ENCODE peak calls at places on chromosomes 4 and X, in eight cellular contexts. U, P, W, N, Y, A, H and T are unnamed samples.

GRCh38 chrX:70139736-70140135 is 6.5 kb downstream of the IGBP1 start:
- DNase-seq in U (no peak), P (no peak), W (no peak), N (no peak), Y (no peak), A (no peak), H (no peak), T (no peak)

GRCh38 chr4:168509786-168510185 is 12.9 kb downstream of the PALLD start:
- DNase-seq in U (no peak), P (no peak), W (no peak), N (no peak), Y (no peak), A (no peak), H (no peak), T (no peak)

GRCh38 chr4:11397146-11397545 is 31.5 kb downstream of the HS3ST1 start:
- DNase-seq in U (no peak), P (no peak), W (peak), N (no peak), Y (no peak), A (no peak), H (no peak), T (no peak)

GRCh38 chr4:766559-767283 is 59.2 kb downstream of the CPLX1 start:
- DNase-seq in U (peak), P (no peak), W (no peak), N (no peak), Y (no peak), A (no peak), H (no peak), T (no peak)

GRCh38 chr4:82784615-82785247 is 13.9 kb downstream of the SCD5 start:
- DNase-seq in U (no peak), P (no peak), W (no peak), N (no peak), Y (no peak), A (no peak), H (no peak), T (no peak)

GRCh38 chr4:123671633-123672404 is 275.2 kb downstream of the SPRY1 start:
- DNase-seq in U (no peak), P (no peak), W (no peak), N (no peak), Y (no peak), A (no peak), H (no peak), T (no peak)

GRCh38 chr4:186901850-186902249 is 178.2 kb upstream of the FAT1 start:
- DNase-seq in U (no peak), P (no peak), W (no peak), N (no peak), Y (no peak), A (no peak), H (no peak), T (no peak)

GRCh38 chr4:87896020-87896621 is 63.4 kb downstream of the MEPE start:
- DNase-seq in U (peak), P (no peak), W (peak), N (peak), Y (no peak), A (no peak), H (no peak), T (no peak)

GRCh38 chr4:96833831-96834230 is 993.9 kb downstream of the PDHA2 start:
- DNase-seq in U (no peak), P (no peak), W (no peak), N (no peak), Y (no peak), A (no peak), H (no peak), T (no peak)

GRCh38 chr4:122668241-122668640 is 47.4 kb upstream of the IL21 start:
- DNase-seq in U (no peak), P (no peak), W (no peak), N (no peak), Y (no peak), A (no peak), H (no peak), T (no peak)

GRCh38 chrX:63889001-63889400 is 104.0 kb upstream of the ARHGEF9 start:
- DNase-seq in U (no peak), P (no peak), W (no peak), N (peak), Y (no peak), A (no peak), H (no peak), T (no peak)

GRCh38 chr4:128061566-128062536 is 739 bp downstream of the LARP1B start:
- DNase-seq in U (peak), P (peak), W (peak), N (no peak), Y (peak), A (peak), H (peak), T (peak)

GRCh38 chrX:129600981-129601424 is 53.8 kb downstream of the APLN start:
- DNase-seq in U (peak), P (no peak), W (no peak), N (no peak), Y (no peak), A (no peak), H (no peak), T (no peak)

DNA sequence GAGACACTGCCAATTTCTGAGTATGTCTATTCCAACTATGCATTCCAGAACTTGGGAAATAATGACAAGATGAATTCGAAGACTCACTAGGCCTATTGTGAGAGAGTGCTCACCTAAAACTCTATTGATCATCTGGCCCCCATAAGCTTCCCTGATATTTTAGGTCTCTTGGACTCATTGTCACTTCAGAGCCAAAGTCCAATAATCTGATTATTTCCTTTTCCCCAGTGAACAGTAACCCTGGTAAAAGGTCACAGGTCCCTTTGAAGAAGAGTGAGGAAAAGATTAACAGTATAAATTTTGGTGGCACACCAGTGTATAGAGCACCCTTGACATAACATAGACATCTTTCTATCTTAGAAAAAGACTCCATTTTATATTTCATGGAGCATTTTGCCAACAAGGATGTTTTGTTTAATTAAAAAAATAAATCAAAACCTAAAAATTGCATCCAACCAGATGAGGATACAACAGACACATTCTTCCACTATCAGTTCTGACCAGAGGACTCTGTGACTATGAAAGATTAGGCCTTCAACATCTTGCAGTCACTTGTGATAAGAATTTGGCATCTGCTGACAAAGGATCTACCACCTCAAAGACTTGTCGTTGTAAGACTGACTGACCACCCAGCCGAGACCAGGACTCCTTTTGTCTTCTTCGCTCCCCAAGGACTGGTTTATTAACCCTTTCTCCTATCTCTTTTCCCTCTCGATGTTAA is 191.9 kb downstream of the MAB21L2 start:
- DNase-seq in U (no peak), P (no peak), W (no peak), N (no peak), Y (no peak), A (no peak), H (no peak), T (no peak)
- TF ChIP-seq POLR2AphosphoS5 in U (no peak), P (no peak), W (no peak), N (no peak), Y (no peak), A (no peak), H (no peak), T (no peak)

DNA sequence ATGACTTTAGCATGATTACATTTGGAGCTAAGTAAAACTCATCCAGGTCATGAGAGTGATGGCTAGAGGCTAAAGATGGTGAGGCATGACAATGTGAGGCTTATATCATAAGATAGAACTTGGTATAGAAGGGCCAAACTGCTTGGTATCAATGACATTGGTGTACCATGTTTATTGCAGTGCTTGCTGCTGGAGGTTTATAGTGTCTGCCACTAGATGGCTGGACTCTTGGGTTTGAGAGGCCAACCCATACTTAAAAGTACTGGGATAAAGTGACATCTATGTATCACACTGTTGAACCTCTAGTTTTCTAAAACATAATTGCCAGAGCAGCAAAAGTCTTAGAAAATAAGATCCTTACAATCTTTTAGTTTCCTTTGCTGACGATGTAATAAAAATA is 83.0 kb upstream of the TACR3 start:
- DNase-seq in U (peak), P (no peak), W (no peak), N (no peak), Y (no peak), A (no peak), H (no peak), T (no peak)
- TF ChIP-seq CTCF in U (peak), P (no peak), W (peak), N (no peak), Y (no peak), A (no peak), H (no peak), T (no peak)

DNA sequence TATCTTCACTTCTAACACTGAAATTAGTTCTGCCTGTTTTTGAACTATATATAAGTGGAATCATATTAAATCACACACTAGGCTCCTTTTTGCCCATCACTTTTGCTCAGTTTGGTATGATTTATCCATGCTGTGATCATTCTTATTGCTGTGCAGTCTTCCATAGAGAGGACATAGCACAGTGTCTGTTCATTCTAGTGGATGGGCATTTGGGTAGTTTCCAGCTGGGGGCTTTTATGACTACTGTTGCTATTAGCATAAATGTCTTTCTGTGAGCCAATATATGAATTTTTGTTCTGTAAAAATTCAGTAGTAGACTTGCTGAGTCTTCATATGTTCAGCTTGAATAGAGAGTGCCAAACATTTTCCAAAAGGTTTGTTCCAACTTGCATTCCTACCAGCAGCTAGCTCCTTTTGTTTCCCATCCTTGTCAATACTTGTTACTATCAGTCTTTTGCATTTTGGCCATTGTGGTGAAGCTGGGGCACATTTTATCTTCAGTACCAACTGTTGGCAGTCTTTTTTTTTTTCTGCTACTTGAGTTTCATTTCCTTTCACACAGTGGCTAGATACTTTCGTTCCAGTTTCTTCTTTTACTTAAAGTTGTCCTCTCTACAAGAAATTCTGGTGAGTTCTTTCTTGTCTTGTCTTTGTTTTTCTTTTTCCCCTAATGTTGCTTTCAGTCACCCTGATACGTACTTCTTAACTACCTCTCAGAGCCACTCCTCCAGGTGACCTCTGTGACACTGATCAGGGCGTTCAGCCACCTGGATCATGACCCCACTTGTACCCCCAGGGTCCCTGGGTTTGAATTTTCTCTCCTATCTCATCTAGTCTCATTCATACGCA is 87.0 kb downstream of the ANXA3 start:
- DNase-seq in U (no peak), P (no peak), W (no peak), N (no peak), Y (no peak), A (no peak), H (no peak), T (no peak)
- H3K27ac ChIP-seq in U (no peak), P (no peak), W (no peak), N (no peak), Y (no peak), A (no peak), H (peak), T (peak)

DNA sequence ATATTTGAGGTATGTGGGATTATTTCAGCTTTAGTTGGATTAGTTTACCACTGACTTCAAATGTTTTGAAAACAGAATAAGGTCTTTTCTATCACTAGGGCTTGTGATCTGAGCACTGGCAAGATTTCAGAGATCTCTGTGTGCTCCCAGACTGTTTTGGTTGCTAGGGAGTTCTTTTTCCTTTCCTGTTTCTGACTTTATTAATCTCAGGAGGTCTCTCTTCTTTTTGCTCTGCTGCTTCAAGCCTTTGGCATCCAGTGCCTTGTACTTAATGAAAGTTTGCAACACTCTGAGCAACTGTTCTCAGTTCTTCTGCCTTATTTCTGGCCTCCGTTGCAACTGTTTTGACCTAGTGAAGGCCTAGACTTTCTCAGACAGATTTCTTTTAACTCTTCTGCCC is 32.1 kb upstream of the PAQR3 start:
- DNase-seq in U (no peak), P (no peak), W (no peak), N (no peak), Y (no peak), A (no peak), H (no peak), T (no peak)
- TF ChIP-seq POLR2AphosphoS5 in U (no peak), P (no peak), W (no peak), N (no peak), Y (no peak), A (no peak), H (no peak), T (no peak)

GRCh38 chrX:38346150-38346549 is 6.3 kb upstream of the OTC start:
- DNase-seq in U (no peak), P (no peak), W (no peak), N (no peak), Y (no peak), A (no peak), H (no peak), T (no peak)
- TF ChIP-seq CTCF in U (no peak), P (no peak), W (no peak), N (no peak), Y (no peak), A (no peak), H (no peak), T (no peak)

GRCh38 chrX:11113731-11114130 is 2.6 kb downstream of the HCCS start:
- DNase-seq in U (no peak), P (no peak), W (no peak), N (no peak), Y (no peak), A (no peak), H (no peak), T (no peak)
- H3K27ac ChIP-seq in U (no peak), P (peak), W (no peak), N (no peak), Y (no peak), A (peak), H (no peak), T (peak)

GRCh38 chrX:18674788-18675735 is 3.2 kb upstream of the RS1 start:
- DNase-seq in U (peak), P (peak), W (peak), N (peak), Y (peak), A (peak), H (peak), T (peak)
- TF ChIP-seq POLR2AphosphoS5 in U (no peak), P (no peak), W (no peak), N (no peak), Y (peak), A (no peak), H (peak), T (peak)